ENCODE peak calls at places on chromosomes 6 and 20, in eight cellular contexts. Q is PC-3; Y is MM.1S; T is CD4-positive, alpha-beta T cell; O is Peyer's patch; U is breast epithelium; Z is adrenal gland; D is IMR-90. I is an unnamed sample.

GRCh38 chr6:125020385-125020784 is 58.1 kb downstream of the RNF217 start:
- DNase-seq in Q (no peak), Y (no peak), T (no peak), O (no peak), U (no peak), Z (no peak), D (peak), I (no peak)

GRCh38 chr6:9437836-9438235 is 977.0 kb downstream of the TFAP2A start:
- DNase-seq in Q (peak), Y (no peak), T (no peak), O (no peak), U (no peak), Z (no peak), D (peak), I (peak)

GRCh38 chr20:17648782-17649730 is 33.0 kb downstream of the RRBP1 start:
- DNase-seq in Q (peak), Y (no peak), T (no peak), O (no peak), U (no peak), Z (no peak), D (no peak), I (peak)

GRCh38 chr20:17843246-17844132 is 125.1 kb downstream of the SNX5 start:
- DNase-seq in Q (peak), Y (no peak), T (peak), O (no peak), U (no peak), Z (peak), D (peak), I (peak)

GRCh38 chr6:4055420-4056041 is 23.4 kb downstream of the FAM217A start:
- DNase-seq in Q (peak), Y (peak), T (no peak), O (no peak), U (no peak), Z (peak), D (peak), I (peak)

GRCh38 chr6:75932067-75932466 is 140.4 kb downstream of the IMPG1 start:
- DNase-seq in Q (peak), Y (no peak), T (no peak), O (no peak), U (no peak), Z (no peak), D (peak), I (peak)

GRCh38 chr6:108914235-108915022 is 66.2 kb downstream of the ARMC2 start:
- DNase-seq in Q (peak), Y (no peak), T (peak), O (no peak), U (no peak), Z (peak), D (peak), I (peak)

GRCh38 chr6:24009319-24009718 is 116.7 kb upstream of the NRSN1 start:
- DNase-seq in Q (no peak), Y (no peak), T (no peak), O (no peak), U (no peak), Z (no peak), D (no peak), I (no peak)

GRCh38 chr6:168232046-168232445 is 87.5 kb downstream of the DACT2 start:
- DNase-seq in Q (no peak), Y (no peak), T (no peak), O (no peak), U (no peak), Z (no peak), D (no peak), I (no peak)

GRCh38 chr6:88982720-88983119 is 19.3 kb upstream of the RNGTT start:
- DNase-seq in Q (peak), Y (peak), T (no peak), O (no peak), U (no peak), Z (peak), D (peak), I (peak)

GRCh38 chr6:56046576-56046975 is 171.2 kb upstream of the BMP5 start:
- DNase-seq in Q (peak), Y (no peak), T (no peak), O (no peak), U (peak), Z (peak), D (peak), I (no peak)

GRCh38 chr6:22825210-22825609 is 255.8 kb downstream of the HDGFL1 start:
- DNase-seq in Q (no peak), Y (no peak), T (no peak), O (no peak), U (no peak), Z (no peak), D (no peak), I (no peak)

GRCh38 chr20:59566631-59567524 is 37.5 kb upstream of the PHACTR3 start:
- DNase-seq in Q (no peak), Y (no peak), T (no peak), O (no peak), U (no peak), Z (no peak), D (no peak), I (no peak)

GRCh38 chr6:136801581-136801980 is 9.3 kb upstream of the MAP3K5 start:
- DNase-seq in Q (no peak), Y (no peak), T (no peak), O (no peak), U (no peak), Z (no peak), D (no peak), I (no peak)

GRCh38 chr20:37081717-37082289 is 14.0 kb downstream of the RBL1 start:
- DNase-seq in Q (no peak), Y (no peak), T (peak), O (peak), U (no peak), Z (peak), D (no peak), I (no peak)

GRCh38 chr20:37162674-37163073 is 16.5 kb upstream of the RPN2 start:
- DNase-seq in Q (no peak), Y (no peak), T (no peak), O (no peak), U (no peak), Z (no peak), D (no peak), I (no peak)

GRCh38 chr6:112049051-112049799 is 4.7 kb upstream of the CCN6 start:
- DNase-seq in Q (peak), Y (no peak), T (no peak), O (no peak), U (no peak), Z (no peak), D (peak), I (no peak)

GRCh38 chr20:17631576-17632319 is 50.3 kb downstream of the RRBP1 start:
- DNase-seq in Q (no peak), Y (no peak), T (no peak), O (no peak), U (no peak), Z (no peak), D (no peak), I (no peak)

GRCh38 chr6:145948328-145948727 is 15.8 kb downstream of the SHPRH start:
- DNase-seq in Q (peak), Y (no peak), T (no peak), O (no peak), U (no peak), Z (no peak), D (peak), I (peak)

GRCh38 chr6:71531006-71531405 is 242.4 kb downstream of the OGFRL1 start:
- DNase-seq in Q (no peak), Y (no peak), T (no peak), O (no peak), U (no peak), Z (no peak), D (peak), I (no peak)

GRCh38 chr6:73739097-73739496 is 43.1 kb downstream of the CD109 start:
- DNase-seq in Q (peak), Y (peak), T (no peak), O (no peak), U (no peak), Z (peak), D (peak), I (peak)

GRCh38 chr6:66605011-66605410 is 898.0 kb upstream of the EYS start:
- DNase-seq in Q (peak), Y (no peak), T (no peak), O (no peak), U (no peak), Z (no peak), D (no peak), I (no peak)

GRCh38 chr6:70118670-70119069 is 184.2 kb downstream of the COL9A1 start:
- DNase-seq in Q (no peak), Y (no peak), T (no peak), O (no peak), U (no peak), Z (no peak), D (no peak), I (no peak)

GRCh38 chr6:36682328-36683144 is 4.0 kb downstream of the CDKN1A start:
- DNase-seq in Q (peak), Y (peak), T (peak), O (peak), U (peak), Z (peak), D (no peak), I (peak)

GRCh38 chr6:33752139-33753015 is 5.7 kb upstream of the IP6K3 start:
- DNase-seq in Q (no peak), Y (no peak), T (no peak), O (no peak), U (no peak), Z (no peak), D (no peak), I (no peak)

GRCh38 chr6:349491-349921 is 42.0 kb upstream of the IRF4 start:
- DNase-seq in Q (no peak), Y (no peak), T (no peak), O (no peak), U (no peak), Z (no peak), D (no peak), I (no peak)

GRCh38 chr20:23163562-23163961 is 77.4 kb upstream of the CD93 start:
- DNase-seq in Q (no peak), Y (no peak), T (no peak), O (no peak), U (no peak), Z (no peak), D (no peak), I (no peak)

GRCh38 chr6:165634486-165634885 is 28.6 kb downstream of the PDE10A start:
- DNase-seq in Q (no peak), Y (no peak), T (no peak), O (no peak), U (no peak), Z (no peak), D (no peak), I (no peak)

GRCh38 chr20:9374068-9374467 is 140.3 kb upstream of the LAMP5 start:
- DNase-seq in Q (no peak), Y (no peak), T (no peak), O (no peak), U (no peak), Z (no peak), D (peak), I (no peak)

GRCh38 chr6:119347466-119348307 is 1.9 kb downstream of the MAN1A1 start:
- DNase-seq in Q (peak), Y (peak), T (peak), O (peak), U (no peak), Z (peak), D (peak), I (no peak)

GRCh38 chr6:2733736-2734480 is 16.8 kb downstream of the MYLK4 start:
- DNase-seq in Q (no peak), Y (no peak), T (no peak), O (no peak), U (no peak), Z (no peak), D (no peak), I (no peak)

GRCh38 chr6:42179956-42180335 is 6.8 kb downstream of the GUCA1A start:
- DNase-seq in Q (peak), Y (no peak), T (no peak), O (no peak), U (no peak), Z (no peak), D (peak), I (peak)

GRCh38 chr6:1701668-1702353 is 92.1 kb downstream of the FOXC1 start:
- DNase-seq in Q (peak), Y (no peak), T (no peak), O (no peak), U (no peak), Z (no peak), D (peak), I (peak)

GRCh38 chr20:14700641-14700965 is 363.2 kb upstream of the FLRT3 start:
- DNase-seq in Q (peak), Y (peak), T (no peak), O (no peak), U (no peak), Z (no peak), D (no peak), I (peak)

DNA sequence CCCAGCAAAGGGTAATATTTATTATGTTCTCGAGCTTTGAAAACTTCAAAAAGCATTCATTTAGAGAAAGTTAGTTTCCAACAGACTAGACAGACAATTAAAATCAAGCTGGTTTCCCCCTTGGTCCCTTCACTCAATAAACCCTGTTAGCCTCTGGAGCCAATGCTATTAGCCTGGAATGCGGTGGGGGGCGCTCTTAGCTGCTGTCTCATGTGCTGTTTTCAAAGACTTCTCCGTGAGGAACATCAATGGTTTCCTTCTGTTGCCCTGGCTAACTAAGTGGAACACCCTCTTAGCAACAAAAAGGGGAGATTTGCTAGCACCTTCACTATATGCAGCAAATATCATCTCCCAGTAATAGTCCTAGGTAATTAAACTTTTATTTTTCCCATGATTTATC is 86.4 kb downstream of the LY86 start:
- DNase-seq in Q (peak), Y (no peak), T (no peak), O (no peak), U (no peak), Z (no peak), D (no peak), I (no peak)
- TF ChIP-seq CTCF in Q (peak), Y (peak), T (no peak), O (no peak), U (no peak), Z (no peak), D (peak), I (no peak)

GRCh38 chr20:32429343-32429742 is 71.2 kb downstream of the ASXL1 start:
- DNase-seq in Q (no peak), Y (no peak), T (no peak), O (no peak), U (no peak), Z (no peak), D (no peak), I (no peak)
- H3K27ac ChIP-seq in Q (no peak), Y (no peak), T (no peak), O (no peak), U (no peak), Z (no peak), D (no peak), I (no peak)

GRCh38 chr6:83490177-83490576 is 22.2 kb upstream of the PRSS35 start:
- DNase-seq in Q (no peak), Y (no peak), T (no peak), O (no peak), U (no peak), Z (no peak), D (no peak), I (no peak)
- TF ChIP-seq CTCF in Q (no peak), Y (no peak), T (no peak), O (no peak), U (no peak), Z (no peak), D (no peak), I (no peak)

GRCh38 chr6:157325069-157325805 is 1.9 kb upstream of the TMEM242 start:
- DNase-seq in Q (no peak), Y (no peak), T (no peak), O (no peak), U (no peak), Z (no peak), D (peak), I (no peak)
- H3K27ac ChIP-seq in Q (no peak), Y (no peak), T (no peak), O (no peak), U (no peak), Z (no peak), D (no peak), I (no peak)

GRCh38 chr20:10536531-10536930 is 101.4 kb downstream of the SLX4IP start:
- DNase-seq in Q (peak), Y (peak), T (peak), O (no peak), U (peak), Z (peak), D (peak), I (no peak)
- TF ChIP-seq CTCF in Q (peak), Y (peak), T (peak), O (no peak), U (peak), Z (peak), D (peak), I (peak)

I was measured in RWPE1.